ENCODE peak calls at places on chromosomes 7 and 10, in nine cellular contexts. E is HuH-7; N is nephron progenitor cell; O is astrocyte; I is H54; Y is fibroblast of mammary gland; V is fibroblast of lung; J is activated effector memory CD4-positive, alpha-beta T cell treated with Interleukin-2 at 50 U/mL for 16 hours; R is mammary epithelial cell. P is an unnamed sample.

GRCh38 chr10:61919646-61920215 is 18.2 kb downstream of the ARID5B start:
- DNase-seq in V (peak; percentile 45), I (no peak), J (no peak), O (peak; percentile 46), R (no peak), E (no peak), Y (no peak), N (no peak), P (no peak)

GRCh38 chr7:102044641-102044983 is 227.2 kb downstream of the CUX1 start:
- DNase-seq in V (no peak), I (no peak), N (no peak), J (no peak), R (no peak), O (no peak), Y (no peak), E (no peak), P (no peak)

GRCh38 chr10:129963831-129964501 is at the start of gene EBF3:
- DNase-seq in E (peak; percentile 94), N (peak; percentile 93), O (no peak), Y (peak; percentile 65), J (no peak), V (peak; percentile 37), R (peak; percentile 25), I (no peak), P (no peak)

GRCh38 chr10:73859441-73860049 is 14.8 kb downstream of the CAMK2G start:
- DNase-seq in V (no peak), O (no peak), J (peak; percentile 38), E (no peak), N (no peak), R (no peak), I (no peak), Y (peak; percentile 30), P (no peak)

GRCh38 chr7:151990567-151990966 is 34.3 kb downstream of the GALNTL5 start:
- DNase-seq in Y (peak; percentile 68), E (no peak), V (peak; percentile 39), J (no peak), N (no peak), R (no peak), I (peak; percentile 45), O (peak; percentile 15), P (no peak)

GRCh38 chr7:47454066-47454950 is 127.6 kb downstream of the TNS3 start:
- DNase-seq in Y (peak; percentile 50), O (no peak), V (no peak), R (no peak), I (no peak), J (no peak), E (no peak), N (no peak), P (peak; percentile 48)

GRCh38 chr10:70699659-70700174 is 27.4 kb downstream of the ADAMTS14 start:
- DNase-seq in J (no peak), N (peak; percentile 25), R (no peak), Y (peak; percentile 25), O (no peak), E (no peak), I (peak; percentile 31), V (peak; percentile 11), P (no peak)

GRCh38 chr7:28472332-28472731 is 60.0 kb downstream of the CREB5 start:
- DNase-seq in I (no peak), R (no peak), J (no peak), E (peak; percentile 25), Y (no peak), O (no peak), V (no peak), N (no peak), P (no peak)

GRCh38 chr7:26787696-26788095 is 76.7 kb downstream of the SKAP2 start:
- DNase-seq in Y (no peak), O (no peak), E (no peak), V (no peak), R (no peak), J (no peak), N (no peak), I (no peak), P (no peak)

P was measured in skeletal muscle cell.